ENCODE peak calls at places on chromosome 12, in six cellular contexts. R is HEK293T, L is HCT116, G is WTC11, N is HepG2, Z is K562. S is an unnamed sample.

GRCh38 chr12:103523771-103524170 is 28.0 kb upstream of the C12orf42 start:
- DNase-seq in G (no peak), R (no peak), Z (no peak), N (no peak), L (no peak), S (no peak)

GRCh38 chr12:26767116-26767515 is 65.9 kb downstream of the ITPR2 start:
- DNase-seq in Z (no peak), R (no peak), L (no peak), G (no peak), N (peak; percentile 67), S (no peak)

GRCh38 chr12:93361159-93361919 is 16.4 kb upstream of the NUDT4 start:
- DNase-seq in G (no peak), R (no peak), L (no peak), Z (no peak), N (no peak), S (no peak)

GRCh38 chr12:118418385-118419057 is 42.2 kb downstream of the SUDS3 start:
- DNase-seq in R (no peak), Z (no peak), G (no peak), L (no peak), N (peak; percentile 20), S (no peak)

GRCh38 chr12:76277480-76277879 is 70.7 kb downstream of the BBS10 start:
- DNase-seq in G (no peak), N (no peak), R (no peak), L (no peak), Z (no peak), S (no peak)

GRCh38 chr12:111311011-111311410 is 57.9 kb downstream of the PHETA1 start:
- DNase-seq in N (no peak), Z (no peak), R (no peak), L (no peak), G (no peak), S (no peak)

GRCh38 chr12:117039891-117040309 is 59.3 kb downstream of the TESC start:
- DNase-seq in Z (no peak), N (no peak), L (no peak), G (no peak), R (no peak), S (no peak)

GRCh38 chr12:53389702-53390101 is 9.7 kb downstream of the SP1 start:
- DNase-seq in L (no peak), Z (no peak), N (no peak), G (no peak), R (no peak), S (no peak)

GRCh38 chr12:94100254-94100653 is 48.1 kb upstream of the PLXNC1 start:
- DNase-seq in N (no peak), R (no peak), L (no peak), Z (peak; percentile 15), G (no peak), S (no peak)

GRCh38 chr12:127550271-127550670 is 716.7 kb upstream of the TMEM132C start:
- DNase-seq in Z (no peak), R (no peak), N (no peak), L (no peak), G (no peak), S (no peak)

GRCh38 chr12:70449074-70449757 is 83.1 kb downstream of the KCNMB4 start:
- DNase-seq in L (peak; percentile 87), R (no peak), Z (no peak), N (peak; percentile 20), G (no peak), S (no peak)

GRCh38 chr12:1173806-1174617 is 183.0 kb downstream of the ERC1 start:
- DNase-seq in N (no peak), L (no peak), Z (no peak), R (no peak), G (no peak), S (no peak)

GRCh38 chr12:48388430-48388829 is 37.7 kb upstream of the ZNF641 start:
- DNase-seq in R (no peak), N (no peak), Z (no peak), G (no peak), L (no peak), S (no peak)

GRCh38 chr12:111570090-111570961 is 28.8 kb downstream of the ATXN2 start:
- DNase-seq in R (no peak), Z (peak; percentile 19), L (peak; percentile 70), N (no peak), G (no peak), S (peak; percentile 8)

GRCh38 chr12:105485321-105485910 is 154.9 kb downstream of the C12orf75 start:
- DNase-seq in Z (no peak), L (no peak), N (no peak), G (no peak), R (no peak), S (no peak)

GRCh38 chr12:125983784-125984510 is 918.7 kb downstream of the AACS start:
- DNase-seq in N (no peak), L (no peak), G (no peak), Z (no peak), R (no peak), S (no peak)

GRCh38 chr12:115440438-115440837 is 756.5 kb upstream of the TBX3 start:
- DNase-seq in L (no peak), G (no peak), R (no peak), N (peak; percentile 66), Z (peak; percentile 16), S (no peak)

GRCh38 chr12:117595751-117596150 is 234.3 kb upstream of the NOS1 start:
- DNase-seq in R (no peak), N (no peak), G (no peak), Z (no peak), L (no peak), S (no peak)

GRCh38 chr12:94925206-94925605 is 78.3 kb downstream of the NDUFA12 start:
- DNase-seq in N (no peak), G (no peak), Z (no peak), R (no peak), L (no peak), S (no peak)

GRCh38 chr12:32116897-32117296 is 10.2 kb downstream of the BICD1 start:
- DNase-seq in Z (no peak), R (no peak), N (no peak), L (no peak), G (no peak), S (no peak)

GRCh38 chr12:22039361-22039760 is 6.7 kb upstream of the CMAS start:
- DNase-seq in L (no peak), G (no peak), Z (no peak), N (no peak), R (no peak), S (no peak)

GRCh38 chr12:22046090-22046967 is at the start of gene CMAS:
- DNase-seq in Z (peak; percentile 80), G (peak; percentile 86), L (peak; percentile 19), R (peak; percentile 86), N (peak; percentile 36), S (peak; percentile 38)

GRCh38 chr12:22043943-22044342 is 2.1 kb upstream of the CMAS start:
- DNase-seq in G (no peak), Z (no peak), N (no peak), R (no peak), L (no peak), S (no peak)

GRCh38 chr12:22046968-22047390 is 961 bp downstream of the CMAS start:
- DNase-seq in L (no peak), N (no peak), G (no peak), R (no peak), Z (no peak), S (no peak)

GRCh38 chr12:22042981-22043669 is 2.9 kb upstream of the CMAS start:
- DNase-seq in L (no peak), N (no peak), Z (no peak), R (no peak), G (no peak), S (no peak)
- TF ChIP-seq SP1 in L (no peak), N (no peak), Z (no peak), R (no peak), G (no peak), S (no peak)

GRCh38 chr12:89732511-89732910 is 23.9 kb upstream of the ATP2B1 start:
- DNase-seq in N (no peak), Z (no peak), R (no peak), G (no peak), L (no peak), S (no peak)

GRCh38 chr12:89731064-89731463 is 22.4 kb upstream of the ATP2B1 start:
- DNase-seq in L (no peak), G (no peak), R (no peak), Z (no peak), N (no peak), S (no peak)

GRCh38 chr12:89731614-89732013 is 23.0 kb upstream of the ATP2B1 start:
- DNase-seq in G (no peak), Z (no peak), L (no peak), N (no peak), R (no peak), S (no peak)

GRCh38 chr12:89737000-89737399 is 28.4 kb upstream of the ATP2B1 start:
- DNase-seq in R (no peak), G (no peak), L (no peak), N (no peak), Z (no peak), S (no peak)

GRCh38 chr12:89733579-89734201 is 25.1 kb upstream of the ATP2B1 start:
- DNase-seq in L (no peak), Z (no peak), R (no peak), G (no peak), N (no peak), S (no peak)
- TF ChIP-seq SP1 in L (no peak), Z (no peak), R (no peak), G (no peak), N (no peak), S (no peak)

GRCh38 chr12:33248364-33248763 is 191.3 kb downstream of the SYT10 start:
- DNase-seq in L (no peak), N (no peak), Z (no peak), R (no peak), G (no peak), S (no peak)
- TF ChIP-seq SP1 in L (no peak), N (no peak), Z (no peak), R (no peak), G (no peak), S (no peak)

DNA sequence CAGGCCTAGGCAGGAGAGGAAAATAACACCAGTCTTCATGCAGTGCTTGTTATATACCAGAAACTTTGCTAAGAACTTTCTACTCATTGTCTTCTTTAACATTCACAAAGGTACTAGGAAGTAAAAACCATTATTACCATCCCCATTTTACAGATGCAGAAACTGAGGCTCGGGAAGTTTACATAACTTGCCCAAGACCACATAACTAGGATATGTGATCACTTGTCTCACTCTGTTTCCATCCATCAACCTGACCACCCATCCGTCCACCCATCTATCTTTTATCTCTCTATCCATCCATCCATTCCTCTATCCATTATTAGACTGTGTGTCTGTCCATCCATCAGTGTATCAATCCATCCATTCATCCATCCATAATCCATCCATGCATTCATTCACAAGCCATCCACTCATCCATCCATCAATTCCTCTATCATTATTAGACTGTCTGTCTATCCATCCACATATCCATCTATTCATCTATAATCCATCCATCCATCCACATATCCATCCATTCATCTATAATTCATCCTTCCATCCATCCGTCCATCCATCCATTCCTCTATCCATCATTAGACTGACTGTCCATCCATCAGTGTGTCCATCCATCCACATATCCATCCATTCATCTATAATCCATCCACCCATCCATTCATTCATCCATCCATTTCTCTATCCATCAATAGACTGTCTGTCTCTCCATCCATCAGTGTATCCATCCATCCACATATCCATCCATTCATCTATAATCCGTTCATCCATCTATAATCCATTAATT is 16.5 kb downstream of the SDSL start:
- DNase-seq in Z (no peak), R (no peak), L (no peak), N (no peak), G (no peak), S (no peak)
- TF ChIP-seq SP1 in Z (no peak), R (no peak), L (no peak), N (no peak), G (no peak), S (no peak)